ENCODE peak calls at places on chromosomes 1 and 21, in five cellular contexts. S is NCI-H345; L is naive thymus-derived CD8-positive, alpha-beta T cell; V is NCI-H1092 treated with DMSO at 0.1 percent for 48 hours; D is NCI-H1105. H is an unnamed sample.

GRCh38 chr21:41406340-41406739 is 19.7 kb upstream of the MX1 start:
- DNase-seq in S (no peak), L (no peak), V (no peak), D (no peak), H (no peak)

GRCh38 chr1:51421961-51422360 is 91.6 kb upstream of the TTC39A start:
- DNase-seq in D (peak), S (no peak), L (peak), V (peak), H (peak)

GRCh38 chr1:115239148-115239820 is 98.8 kb downstream of the NGF start:
- DNase-seq in S (no peak), L (no peak), V (no peak), D (no peak), H (no peak)

GRCh38 chr1:167223144-167224103 is 2.7 kb downstream of the POU2F1 start:
- DNase-seq in S (no peak), D (no peak), L (no peak), V (no peak), H (peak)

GRCh38 chr1:152188673-152189591 is 29.9 kb upstream of the RPTN start:
- DNase-seq in V (peak), D (peak), L (peak), S (no peak), H (peak)

GRCh38 chr1:25695991-25696330 is 79.4 kb downstream of the MAN1C1 start:
- DNase-seq in D (no peak), L (no peak), S (no peak), V (no peak), H (peak)

GRCh38 chr1:44015206-44015605 is 16.1 kb downstream of the SLC6A9 start:
- DNase-seq in S (no peak), L (no peak), V (no peak), D (no peak), H (no peak)

GRCh38 chr1:194860248-194861201 is 1674.1 kb upstream of the B3GALT2 start:
- DNase-seq in L (no peak), S (no peak), V (no peak), D (no peak), H (no peak)

GRCh38 chr1:64744492-64745180 is at the start of gene RAVER2:
- DNase-seq in S (peak), L (peak), V (peak), D (peak), H (peak)

GRCh38 chr1:199009447-199009846 is 370.6 kb downstream of the PTPRC start:
- DNase-seq in V (no peak), D (no peak), S (no peak), L (peak), H (no peak)

GRCh38 chr1:24464378-24464770 is 38.3 kb upstream of the RCAN3 start:
- DNase-seq in D (no peak), V (no peak), L (no peak), S (no peak), H (peak)

GRCh38 chr21:15121655-15122120 is 56.9 kb upstream of the NRIP1 start:
- DNase-seq in D (no peak), L (no peak), S (no peak), V (peak), H (peak)

GRCh38 chr1:159535907-159536306 is at the start of gene OR10J5:
- DNase-seq in S (no peak), V (no peak), D (no peak), L (no peak), H (no peak)